ENCODE peak calls at places on chromosomes 13 and 19, in four cellular contexts. C, W, L and B are unnamed samples.
A peak's percentile ranks its signal among the peaks of the same experiment; 100 is the strongest.

GRCh38 chr19:51272183-51272817 is 21.4 kb downstream of the SIGLECL1 start:
- DNase-seq in C (no peak), W (no peak), L (peak; percentile 5), B (no peak)

GRCh38 chr19:16446108-16447014 is 25.4 kb downstream of the EPS15L1 start:
- DNase-seq in C (no peak), W (no peak), L (peak; percentile 44), B (no peak)

GRCh38 chr19:49931293-49932040 is 2.2 kb upstream of the NUP62 start:
- DNase-seq in C (no peak), W (no peak), L (no peak), B (no peak)

GRCh38 chr13:74074723-74075122 is 59.5 kb downstream of the KLF12 start:
- DNase-seq in C (no peak), W (no peak), L (no peak), B (no peak)

GRCh38 chr13:28658796-28659610 is at the start of gene POMP:
- DNase-seq in C (peak; percentile 80), W (peak; percentile 94), L (peak; percentile 84), B (peak; percentile 82)

GRCh38 chr13:28429685-28430290 is 65.1 kb downstream of the FLT1 start:
- DNase-seq in C (no peak), W (no peak), L (no peak), B (no peak)

GRCh38 chr13:112733112-112733511 is 43.3 kb downstream of the ATP11A start:
- DNase-seq in C (no peak), W (no peak), L (no peak), B (no peak)

GRCh38 chr13:43405457-43405856 is 381.3 kb downstream of the ENOX1 start:
- DNase-seq in C (no peak), W (no peak), L (no peak), B (no peak)

GRCh38 chr13:97278395-97279078 is 56.4 kb downstream of the MBNL2 start:
- DNase-seq in C (no peak), W (no peak), L (no peak), B (no peak)